ENCODE peak calls at places on chromosomes 2 and 18, in eight cellular contexts. J is A673; I is neural progenitor cell; O is lower lobe of right lung; Z is CD8-positive, alpha-beta memory T cell; A is heart right ventricle; T is fibroblast of lung; R is osteoblast. C is an unnamed sample. For H3K27me3, the result is how much of the 10 kb centered on the place peaks cover.

GRCh38 chr18:3340682-3341097 is 78.8 kb downstream of the MYL12B start:
- DNase-seq in J (peak), I (no peak), O (no peak), Z (no peak), A (no peak), T (no peak), R (no peak), C (no peak)

GRCh38 chr2:43238176-43238575 is 11.8 kb upstream of the ZFP36L2 start:
- DNase-seq in J (no peak), I (no peak), O (no peak), Z (no peak), A (no peak), T (peak), R (peak), C (no peak)

GRCh38 chr2:44979581-44979980 is 29.7 kb downstream of the SIX2 start:
- DNase-seq in J (no peak), I (no peak), O (no peak), Z (no peak), A (no peak), T (no peak), R (no peak), C (no peak)

GRCh38 chr2:84383271-84383670 is 75.8 kb downstream of the SUCLG1 start:
- DNase-seq in J (no peak), I (no peak), O (no peak), Z (no peak), A (no peak), T (no peak), R (no peak), C (peak)

GRCh38 chr2:148998162-148998830 is 40.2 kb upstream of the LYPD6B start:
- DNase-seq in J (no peak), I (no peak), O (no peak), Z (no peak), A (peak), T (no peak), R (no peak), C (no peak)

GRCh38 chr2:240840435-240841060 is 20.5 kb upstream of the KIF1A start:
- DNase-seq in J (peak), I (peak), O (no peak), Z (no peak), A (peak), T (peak), R (peak), C (peak)

GRCh38 chr2:213315168-213315876 is 31.1 kb downstream of the SPAG16 start:
- DNase-seq in J (no peak), I (no peak), O (no peak), Z (no peak), A (no peak), T (peak), R (no peak), C (no peak)

GRCh38 chr18:79384151-79384807 is 11.5 kb upstream of the NFATC1 start:
- DNase-seq in J (no peak), I (no peak), O (no peak), Z (no peak), A (no peak), T (no peak), R (peak), C (no peak)

GRCh38 chr2:223930002-223930976 is 14.8 kb downstream of the WDFY1 start:
- DNase-seq in J (no peak), I (no peak), O (peak), Z (no peak), A (peak), T (peak), R (peak), C (no peak)

GRCh38 chr2:230054079-230054478 is 14.6 kb downstream of the SLC16A14 start:
- DNase-seq in J (no peak), I (no peak), O (no peak), Z (no peak), A (no peak), T (peak), R (peak), C (no peak)

GRCh38 chr2:72927619-72928537 is 10.6 kb downstream of the EMX1 start:
- DNase-seq in J (no peak), I (no peak), O (no peak), Z (no peak), A (no peak), T (no peak), R (peak), C (no peak)
- H3K27me3 ChIP-seq in J (half or more), I (half or more), O (half or more), Z (under half), A (half or more), T (half or more), R (half or more), C (under half)

GRCh38 chr2:39256040-39256439 is 12.3 kb upstream of the CDKL4 start:
- DNase-seq in J (no peak), I (no peak), O (no peak), Z (no peak), A (no peak), T (no peak), R (no peak), C (no peak)

GRCh38 chr2:39247512-39247911 is 3.7 kb upstream of the CDKL4 start:
- DNase-seq in J (no peak), I (no peak), O (no peak), Z (no peak), A (no peak), T (no peak), R (peak), C (no peak)

GRCh38 chr2:39252888-39253518 is 9.2 kb upstream of the CDKL4 start:
- DNase-seq in J (no peak), I (no peak), O (no peak), Z (no peak), A (no peak), T (no peak), R (no peak), C (no peak)
- H3K27ac ChIP-seq in J (no peak), I (no peak), O (no peak), Z (no peak), A (peak), T (no peak), R (no peak), C (no peak)

DNA sequence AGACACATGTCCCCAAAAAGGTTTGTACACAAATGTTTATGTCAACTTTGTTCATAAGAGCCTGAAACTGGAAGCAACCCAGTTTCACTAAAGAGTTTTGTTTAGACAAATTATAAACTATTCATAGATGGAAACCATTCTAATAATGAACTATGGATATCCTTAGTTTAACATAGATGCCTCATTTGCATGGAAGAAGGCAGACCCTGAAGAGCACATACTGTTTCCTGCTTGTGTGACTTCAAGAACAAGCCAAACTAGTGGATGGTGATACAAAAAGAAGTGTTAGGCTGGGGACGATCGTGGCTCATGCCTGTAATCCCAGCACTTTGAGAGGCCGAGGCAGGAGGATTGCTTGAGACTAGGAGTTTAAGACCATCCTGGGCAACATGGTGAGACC is 48.1 kb downstream of the ACOXL start:
- DNase-seq in J (no peak), I (no peak), O (no peak), Z (no peak), A (no peak), T (no peak), R (no peak), C (no peak)
- H3K27me3 ChIP-seq in J (under half), I (under half), O (under half), Z (under half), A (under half), T (under half), R (under half), C (under half)

GRCh38 chr2:8679567-8679826 is 2.4 kb upstream of the ID2 start:
- DNase-seq in J (no peak), I (no peak), O (no peak), Z (no peak), A (no peak), T (no peak), R (no peak), C (no peak)

GRCh38 chr2:8678731-8679566 is 2.9 kb upstream of the ID2 start:
- DNase-seq in J (peak), I (peak), O (peak), Z (peak), A (peak), T (peak), R (peak), C (peak)

GRCh38 chr2:8681786-8682692 is at the start of gene ID2:
- DNase-seq in J (peak), I (peak), O (peak), Z (peak), A (peak), T (peak), R (peak), C (peak)

GRCh38 chr2:8680931-8681760 is 710 bp upstream of the ID2 start:
- DNase-seq in J (peak), I (peak), O (peak), Z (peak), A (peak), T (peak), R (peak), C (peak)

GRCh38 chr2:8679827-8680731 is 1.8 kb upstream of the ID2 start:
- DNase-seq in J (peak), I (peak), O (peak), Z (no peak), A (peak), T (peak), R (peak), C (peak)
- H3K27ac ChIP-seq in J (peak), I (peak), O (peak), Z (peak), A (peak), T (peak), R (peak), C (peak)

C was measured in SJCRH30.